ENCODE peak calls at places on chromosomes 2 and 18, in seven cellular contexts. R is fibroblast of lung, C is hepatocyte, Q is Caco-2, X is heart left ventricle, Y is SK-N-SH, S is pancreas. Z is an unnamed sample.

GRCh38 chr2:1749750-1750149 is 5.4 kb upstream of the PXDN start:
- DNase-seq in R (no peak), C (no peak), Q (no peak), X (no peak), Y (no peak), S (no peak), Z (no peak)

GRCh38 chr2:240579771-240580614 is 6.5 kb upstream of the CAPN10 start:
- DNase-seq in R (peak; percentile 84), C (peak; percentile 82), Q (no peak), X (peak; percentile 69), Y (no peak), S (peak; percentile 87), Z (peak; percentile 94)

GRCh38 chr2:44793322-44793870 is 148.1 kb upstream of the SIX3 start:
- DNase-seq in R (peak; percentile 36), C (peak; percentile 60), Q (peak; percentile 59), X (no peak), Y (no peak), S (no peak), Z (peak; percentile 82)

GRCh38 chr2:191432121-191432520 is 186.9 kb downstream of the MYO1B start:
- DNase-seq in R (peak; percentile 19), C (no peak), Q (no peak), X (no peak), Y (no peak), S (no peak), Z (no peak)

GRCh38 chr2:234139755-234140154 is 89.3 kb downstream of the SPP2 start:
- DNase-seq in R (peak; percentile 57), C (no peak), Q (no peak), X (no peak), Y (no peak), S (no peak), Z (no peak)

GRCh38 chr2:160974803-160975202 is 185.4 kb upstream of the TANK start:
- DNase-seq in R (no peak), C (no peak), Q (no peak), X (no peak), Y (no peak), S (no peak), Z (no peak)

GRCh38 chr18:71036783-71037182 is 747.9 kb downstream of the SOCS6 start:
- DNase-seq in R (peak; percentile 86), C (no peak), Q (no peak), X (no peak), Y (no peak), S (no peak), Z (no peak)

GRCh38 chr2:188668017-188668663 is 306.0 kb upstream of the COL3A1 start:
- DNase-seq in R (peak; percentile 97), C (peak; percentile 64), Q (no peak), X (no peak), Y (no peak), S (no peak), Z (peak; percentile 92)

GRCh38 chr18:21894619-21895367 is 154.2 kb downstream of the MIB1 start:
- DNase-seq in R (no peak), C (no peak), Q (no peak), X (no peak), Y (no peak), S (peak; percentile 56), Z (peak; percentile 73)

GRCh38 chr2:1366546-1367134 is 46.6 kb upstream of the TPO start:
- DNase-seq in R (no peak), C (no peak), Q (no peak), X (no peak), Y (peak; percentile 59), S (peak; percentile 96), Z (no peak)

GRCh38 chr2:69191672-69192071 is 178.7 kb downstream of the ANTXR1 start:
- DNase-seq in R (no peak), C (no peak), Q (no peak), X (no peak), Y (peak; percentile 75), S (no peak), Z (no peak)

GRCh38 chr2:174617120-174617519 is 19.5 kb upstream of the WIPF1 start:
- DNase-seq in R (no peak), C (no peak), Q (peak; percentile 18), X (no peak), Y (no peak), S (no peak), Z (no peak)
- TF ChIP-seq CTCF in R (no peak), C (no peak), Q (peak; percentile 66), X (no peak), Y (no peak), S (no peak), Z (no peak)

GRCh38 chr2:172080641-172081230 is 4.6 kb upstream of the DLX1 start:
- DNase-seq in R (no peak), C (no peak), Q (no peak), X (no peak), Y (peak; percentile 14), S (no peak), Z (no peak)
- H3K27me3 ChIP-seq in R (peaks cover 40% of the 10 kb centered on the region), C (peaks cover 96% of the 10 kb centered on the region), Q (no peaks in the 10 kb centered on the region), X (peaks cover 69% of the 10 kb centered on the region), Y (peaks cover 33% of the 10 kb centered on the region), S (peaks cover 67% of the 10 kb centered on the region), Z (peaks cover 100% of the 10 kb centered on the region)

GRCh38 chr2:120167272-120167671 is 55.9 kb downstream of the TMEM185B start:
- DNase-seq in R (no peak), C (no peak), Q (no peak), X (no peak), Y (no peak), S (no peak), Z (no peak)
- TF ChIP-seq CTCF in R (no peak), C (no peak), Q (no peak), X (no peak), Y (no peak), S (no peak), Z (no peak)

DNA sequence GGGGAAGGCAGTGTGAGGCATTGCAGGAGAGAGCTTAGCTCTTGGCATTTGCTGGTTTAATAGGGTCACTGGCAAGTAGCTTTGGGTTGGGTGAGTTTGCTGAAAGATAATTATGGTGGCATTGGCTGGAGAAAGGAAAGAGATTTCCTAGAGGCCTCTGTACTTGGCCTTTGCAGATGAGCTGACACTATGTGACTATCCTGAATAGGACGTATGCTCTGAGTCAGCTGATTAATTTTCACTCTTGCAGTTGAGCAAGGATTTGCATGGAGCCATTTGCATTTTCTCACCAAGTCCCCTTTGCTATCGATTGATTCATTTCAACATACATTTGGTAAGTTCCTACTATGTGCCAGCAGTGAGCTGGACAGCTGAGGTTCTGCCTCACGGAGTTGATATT is 245.8 kb downstream of the LOXHD1 start:
- DNase-seq in R (no peak), C (no peak), Q (no peak), X (no peak), Y (no peak), S (no peak), Z (no peak)
- H3K27me3 ChIP-seq in R (no peaks in the 10 kb centered on the region), C (no peaks in the 10 kb centered on the region), Q (no peaks in the 10 kb centered on the region), X (no peaks in the 10 kb centered on the region), Y (no peaks in the 10 kb centered on the region), S (no peaks in the 10 kb centered on the region), Z (no peaks in the 10 kb centered on the region)

DNA sequence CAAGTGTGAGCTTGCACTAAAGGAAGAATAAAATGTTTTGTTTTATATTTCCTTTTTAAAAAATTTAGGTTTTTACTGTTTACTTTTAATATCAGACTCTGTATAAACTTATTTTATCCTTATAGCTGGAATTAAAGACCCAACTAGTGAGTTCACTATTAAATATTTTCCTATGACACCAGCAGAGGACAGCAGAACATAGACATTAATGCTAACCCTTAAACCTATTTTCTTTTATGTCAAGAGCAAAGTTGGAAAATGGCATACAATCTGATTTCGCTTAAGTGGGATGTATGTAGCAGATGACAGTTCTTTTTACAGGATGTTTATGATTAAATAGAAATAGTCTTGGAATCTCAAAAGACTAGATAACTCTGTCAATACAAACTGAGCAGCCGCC is 188.2 kb upstream of the XIRP2 start:
- DNase-seq in R (no peak), C (peak; percentile 8), Q (no peak), X (no peak), Y (peak; percentile 11), S (no peak), Z (no peak)
- TF ChIP-seq CTCF in R (peak; percentile 48), C (peak; percentile 45), Q (no peak), X (peak; percentile 34), Y (peak; percentile 55), S (no peak), Z (no peak)

Z was measured in cardiac muscle cell.